ENCODE peak calls at places on chromosomes 7 and 10, in seven cellular contexts. G is fibroblast of villous mesenchyme, W is bronchial epithelial cell, H is esophagus squamous epithelium, K is PC-9, A is BJ, R is colonic mucosa. I is an unnamed sample.

GRCh38 chr7:46972205-46972604 is 609.7 kb downstream of the TNS3 start:
- DNase-seq in G (peak), W (peak), H (no peak), K (peak), A (peak), R (no peak), I (peak)

GRCh38 chr7:50674896-50675835 is 107.5 kb downstream of the GRB10 start:
- DNase-seq in G (no peak), W (no peak), H (no peak), K (no peak), A (no peak), R (no peak), I (no peak)

GRCh38 chr10:120598377-120598776 is 141.3 kb downstream of the PLPP4 start:
- DNase-seq in G (no peak), W (no peak), H (no peak), K (no peak), A (no peak), R (no peak), I (no peak)

GRCh38 chr7:116354546-116355422 is 144.4 kb downstream of the TES start:
- DNase-seq in G (peak), W (peak), H (no peak), K (peak), A (peak), R (peak), I (peak)

GRCh38 chr7:1055084-1055450 is 10.7 kb downstream of the GPR146 start:
- DNase-seq in G (peak), W (no peak), H (no peak), K (no peak), A (no peak), R (peak), I (no peak)

GRCh38 chr10:101246639-101247038 is 17.4 kb upstream of the LBX1 start:
- DNase-seq in G (no peak), W (no peak), H (no peak), K (no peak), A (no peak), R (no peak), I (no peak)

GRCh38 chr10:103125323-103126267 is 67.5 kb downstream of the NT5C2 start:
- DNase-seq in G (peak), W (no peak), H (no peak), K (no peak), A (no peak), R (no peak), I (no peak)

GRCh38 chr7:111803015-111803758 is 240.9 kb upstream of the IMMP2L start:
- DNase-seq in G (peak), W (peak), H (no peak), K (no peak), A (no peak), R (no peak), I (peak)

GRCh38 chr10:97850446-97850845 is 803 bp downstream of the GOLGA7B start:
- DNase-seq in G (no peak), W (no peak), H (no peak), K (no peak), A (no peak), R (no peak), I (no peak)

GRCh38 chr10:85026878-85027467 is 698.6 kb downstream of the CCSER2 start:
- DNase-seq in G (no peak), W (no peak), H (no peak), K (no peak), A (no peak), R (no peak), I (no peak)

GRCh38 chr10:87767253-87767652 is 50.8 kb downstream of the ATAD1 start:
- DNase-seq in G (no peak), W (no peak), H (no peak), K (no peak), A (no peak), R (no peak), I (peak)

GRCh38 chr10:132780356-132780755 is 5.6 kb downstream of the NKX6-2 start:
- DNase-seq in G (no peak), W (no peak), H (no peak), K (no peak), A (no peak), R (no peak), I (no peak)

GRCh38 chr10:130022501-130023299 is 58.6 kb upstream of the EBF3 start:
- DNase-seq in G (no peak), W (no peak), H (no peak), K (no peak), A (peak), R (no peak), I (peak)

GRCh38 chr7:73778801-73779389 is 8.8 kb upstream of the CLDN3 start:
- DNase-seq in G (no peak), W (no peak), H (no peak), K (no peak), A (no peak), R (no peak), I (no peak)

GRCh38 chr10:48462482-48463020 is 142.3 kb downstream of the ARHGAP22 start:
- DNase-seq in G (no peak), W (no peak), H (no peak), K (no peak), A (no peak), R (peak), I (no peak)

GRCh38 chr7:80705164-80705781 is 66.8 kb downstream of the CD36 start:
- DNase-seq in G (no peak), W (no peak), H (no peak), K (no peak), A (no peak), R (no peak), I (no peak)

GRCh38 chr10:96410296-96410695 is 51.5 kb upstream of the OPALIN start:
- DNase-seq in G (no peak), W (no peak), H (no peak), K (no peak), A (no peak), R (no peak), I (no peak)

GRCh38 chr10:24900888-24901685 is 51.3 kb downstream of the PRTFDC1 start:
- DNase-seq in G (peak), W (no peak), H (no peak), K (no peak), A (no peak), R (no peak), I (no peak)

GRCh38 chr10:88114368-88114767 is 250.9 kb downstream of the PTEN start:
- DNase-seq in G (peak), W (peak), H (no peak), K (no peak), A (no peak), R (no peak), I (no peak)

GRCh38 chr10:62095341-62096071 is 173.1 kb downstream of the RTKN2 start:
- DNase-seq in G (peak), W (peak), H (no peak), K (peak), A (no peak), R (peak), I (peak)

GRCh38 chr10:125082881-125083575 is 77.3 kb downstream of the CTBP2 start:
- DNase-seq in G (peak), W (no peak), H (no peak), K (no peak), A (no peak), R (no peak), I (no peak)

GRCh38 chr10:129280103-129280502 is 186.9 kb upstream of the MGMT start:
- DNase-seq in G (no peak), W (no peak), H (no peak), K (no peak), A (no peak), R (no peak), I (no peak)

GRCh38 chr10:28331821-28332220 is 29.0 kb upstream of the MPP7 start:
- DNase-seq in G (peak), W (peak), H (no peak), K (no peak), A (peak), R (no peak), I (peak)

GRCh38 chr7:18889436-18889835 is 228.0 kb downstream of the TWIST1 start:
- DNase-seq in G (no peak), W (no peak), H (no peak), K (no peak), A (no peak), R (no peak), I (no peak)

GRCh38 chr10:81817611-81818160 is 57.3 kb upstream of the NRG3 start:
- DNase-seq in G (no peak), W (no peak), H (no peak), K (no peak), A (no peak), R (no peak), I (no peak)

GRCh38 chr10:26046073-26046684 is 112.2 kb downstream of the MYO3A start:
- DNase-seq in G (no peak), W (no peak), H (no peak), K (no peak), A (no peak), R (no peak), I (no peak)

GRCh38 chr7:26198133-26198780 is 2.3 kb downstream of the HNRNPA2B1 start:
- DNase-seq in G (peak), W (peak), H (no peak), K (no peak), A (no peak), R (peak), I (peak)

GRCh38 chr7:92325850-92326249 is 80.1 kb downstream of the ANKIB1 start:
- DNase-seq in G (peak), W (no peak), H (no peak), K (no peak), A (no peak), R (no peak), I (no peak)

GRCh38 chr10:12640026-12640425 is 290.7 kb downstream of the CAMK1D start:
- DNase-seq in G (no peak), W (no peak), H (no peak), K (no peak), A (no peak), R (no peak), I (no peak)

GRCh38 chr7:74051629-74052410 is 23.8 kb downstream of the ELN start:
- DNase-seq in G (no peak), W (peak), H (no peak), K (peak), A (no peak), R (peak), I (no peak)

GRCh38 chr10:48416584-48417232 is 110.2 kb downstream of the MAPK8 start:
- DNase-seq in G (no peak), W (no peak), H (no peak), K (no peak), A (no peak), R (no peak), I (peak)

GRCh38 chr10:35214607-35215020 is 88.0 kb downstream of the CREM start:
- DNase-seq in G (no peak), W (no peak), H (no peak), K (no peak), A (no peak), R (no peak), I (no peak)

GRCh38 chr7:140393756-140394306 is 4.5 kb downstream of the SLC37A3 start:
- DNase-seq in G (no peak), W (no peak), H (no peak), K (no peak), A (no peak), R (no peak), I (no peak)

GRCh38 chr10:27558612-27559020 is 54.5 kb downstream of the RAB18 start:
- DNase-seq in G (peak), W (peak), H (no peak), K (peak), A (peak), R (peak), I (peak)

GRCh38 chr10:112390125-112390703 is 16.3 kb downstream of the ACSL5 start:
- DNase-seq in G (no peak), W (no peak), H (no peak), K (no peak), A (no peak), R (no peak), I (no peak)

GRCh38 chr7:1494447-1494846 is 9.7 kb downstream of the INTS1 start:
- DNase-seq in G (no peak), W (no peak), H (no peak), K (no peak), A (no peak), R (no peak), I (no peak)

GRCh38 chr7:151400626-151401315 is 9.1 kb downstream of the WDR86 start:
- DNase-seq in G (no peak), W (no peak), H (no peak), K (no peak), A (no peak), R (no peak), I (no peak)

GRCh38 chr10:4623757-4624420 is 202.1 kb upstream of the AKR1E2 start:
- DNase-seq in G (peak), W (peak), H (no peak), K (no peak), A (peak), R (no peak), I (peak)

GRCh38 chr7:147775564-147775963 is 815.0 kb upstream of the C7orf33 start:
- DNase-seq in G (no peak), W (no peak), H (no peak), K (no peak), A (no peak), R (no peak), I (peak)

GRCh38 chr7:114799522-114800133 is 122.3 kb upstream of the MDFIC start:
- DNase-seq in G (no peak), W (no peak), H (no peak), K (no peak), A (no peak), R (no peak), I (no peak)
- H3K4me3 ChIP-seq in G (no peak), W (no peak), H (no peak), K (no peak), A (no peak), R (no peak), I (no peak)

GRCh38 chr7:95473276-95473985 is 12.3 kb upstream of the ASB4 start:
- DNase-seq in G (no peak), W (no peak), H (no peak), K (no peak), A (no peak), R (no peak), I (no peak)

GRCh38 chr7:95476072-95476845 is 9.5 kb upstream of the ASB4 start:
- DNase-seq in G (no peak), W (no peak), H (no peak), K (no peak), A (no peak), R (no peak), I (no peak)

GRCh38 chr7:95478139-95479037 is 7.4 kb upstream of the ASB4 start:
- DNase-seq in G (peak), W (peak), H (no peak), K (no peak), A (no peak), R (peak), I (peak)

GRCh38 chr7:95479992-95480624 is 5.6 kb upstream of the ASB4 start:
- DNase-seq in G (no peak), W (no peak), H (no peak), K (no peak), A (no peak), R (no peak), I (no peak)

DNA sequence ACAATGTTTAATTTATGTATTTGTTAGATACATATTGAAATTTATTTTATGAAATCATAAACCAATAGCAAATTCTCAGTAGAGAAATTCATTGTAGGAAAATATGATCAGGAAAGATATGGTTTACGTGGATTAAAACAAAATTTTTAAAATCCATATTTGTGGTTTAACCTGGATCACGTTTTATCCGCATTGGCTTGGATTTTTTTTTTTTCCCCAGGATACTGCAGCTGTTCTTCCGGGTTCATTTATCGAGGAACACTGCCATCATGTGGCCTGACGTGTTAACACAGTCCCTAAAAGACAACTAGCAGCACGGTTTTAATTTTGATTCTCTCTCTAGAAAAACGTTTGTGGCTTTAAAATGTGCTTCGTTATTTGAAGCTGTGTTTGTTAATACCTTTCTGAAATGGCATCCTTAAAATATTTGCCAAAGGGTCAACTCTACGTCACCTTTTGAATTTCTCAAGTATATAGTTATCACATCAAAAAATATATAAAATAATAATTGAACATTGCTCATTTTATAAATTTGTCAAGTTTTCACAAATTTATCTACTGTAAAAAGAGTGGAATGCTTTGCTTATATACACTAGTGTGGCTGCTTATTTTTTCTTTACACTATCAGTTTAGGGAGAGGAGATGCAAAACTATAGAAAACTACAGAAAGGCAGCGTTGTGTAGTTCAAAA is 8.7 kb upstream of the ASB4 start:
- DNase-seq in G (peak), W (peak), H (no peak), K (peak), A (no peak), R (peak), I (peak)
- TF ChIP-seq CTCF in G (peak), W (peak), H (peak), K (peak), A (peak), R (peak), I (peak)

GRCh38 chr7:138892808-138893207 is 88.4 kb downstream of the KIAA1549 start:
- DNase-seq in G (no peak), W (peak), H (no peak), K (no peak), A (no peak), R (no peak), I (no peak)

GRCh38 chr7:138892016-138892630 is 89.1 kb downstream of the KIAA1549 start:
- DNase-seq in G (peak), W (peak), H (no peak), K (peak), A (no peak), R (no peak), I (no peak)

GRCh38 chr7:138891446-138891810 is 89.8 kb downstream of the KIAA1549 start:
- DNase-seq in G (peak), W (no peak), H (no peak), K (no peak), A (peak), R (no peak), I (peak)

GRCh38 chr7:138890782-138891445 is 90.3 kb downstream of the KIAA1549 start:
- DNase-seq in G (peak), W (no peak), H (no peak), K (peak), A (peak), R (no peak), I (peak)

GRCh38 chr7:138893258-138893657 is 87.9 kb downstream of the KIAA1549 start:
- DNase-seq in G (no peak), W (no peak), H (no peak), K (no peak), A (no peak), R (no peak), I (no peak)
- H3K4me3 ChIP-seq in G (no peak), W (no peak), H (no peak), K (no peak), A (no peak), R (no peak), I (no peak)

GRCh38 chr10:6053816-6054581 is 8.2 kb downstream of the IL2RA start:
- DNase-seq in G (no peak), W (no peak), H (no peak), K (no peak), A (no peak), R (peak), I (no peak)

GRCh38 chr10:6053303-6053702 is 8.9 kb downstream of the IL2RA start:
- DNase-seq in G (no peak), W (no peak), H (no peak), K (no peak), A (no peak), R (no peak), I (no peak)

GRCh38 chr10:6050801-6051445 is 11.2 kb downstream of the IL2RA start:
- DNase-seq in G (peak), W (peak), H (peak), K (no peak), A (no peak), R (peak), I (peak)

GRCh38 chr10:6054884-6055283 is 7.3 kb downstream of the IL2RA start:
- DNase-seq in G (no peak), W (no peak), H (no peak), K (no peak), A (no peak), R (peak), I (no peak)

GRCh38 chr10:6052247-6053221 is 9.6 kb downstream of the IL2RA start:
- DNase-seq in G (no peak), W (peak), H (no peak), K (peak), A (no peak), R (peak), I (no peak)
- TF ChIP-seq CTCF in G (no peak), W (no peak), H (no peak), K (no peak), A (no peak), R (no peak), I (no peak)

GRCh38 chr7:44104880-44105771 is 981 bp downstream of the AEBP1 start:
- DNase-seq in G (peak), W (peak), H (no peak), K (peak), A (peak), R (no peak), I (peak)

GRCh38 chr7:44103566-44103940 is 592 bp upstream of the AEBP1 start:
- DNase-seq in G (no peak), W (no peak), H (no peak), K (no peak), A (no peak), R (no peak), I (no peak)

GRCh38 chr7:44105832-44106231 is 1.7 kb downstream of the AEBP1 start:
- DNase-seq in G (no peak), W (no peak), H (no peak), K (no peak), A (no peak), R (no peak), I (no peak)

GRCh38 chr7:44102846-44103565 is 1.1 kb upstream of the AEBP1 start:
- DNase-seq in G (no peak), W (no peak), H (no peak), K (no peak), A (no peak), R (no peak), I (no peak)

GRCh38 chr7:44103941-44104879 is at the start of gene AEBP1:
- DNase-seq in G (peak), W (no peak), H (no peak), K (no peak), A (no peak), R (no peak), I (peak)
- H3K4me3 ChIP-seq in G (peak), W (peak), H (peak), K (no peak), A (peak), R (peak), I (peak)

GRCh38 chr10:113523071-113523470 is 29.8 kb upstream of the HABP2 start:
- DNase-seq in G (no peak), W (no peak), H (no peak), K (no peak), A (no peak), R (no peak), I (peak)

GRCh38 chr10:113519616-113520015 is 33.2 kb upstream of the HABP2 start:
- DNase-seq in G (no peak), W (no peak), H (no peak), K (no peak), A (no peak), R (no peak), I (no peak)

GRCh38 chr10:113522460-113522859 is 30.4 kb upstream of the HABP2 start:
- DNase-seq in G (no peak), W (no peak), H (no peak), K (no peak), A (no peak), R (no peak), I (no peak)

GRCh38 chr10:113520606-113521481 is 32.0 kb upstream of the HABP2 start:
- DNase-seq in G (peak), W (peak), H (no peak), K (no peak), A (no peak), R (peak), I (peak)

DNA sequence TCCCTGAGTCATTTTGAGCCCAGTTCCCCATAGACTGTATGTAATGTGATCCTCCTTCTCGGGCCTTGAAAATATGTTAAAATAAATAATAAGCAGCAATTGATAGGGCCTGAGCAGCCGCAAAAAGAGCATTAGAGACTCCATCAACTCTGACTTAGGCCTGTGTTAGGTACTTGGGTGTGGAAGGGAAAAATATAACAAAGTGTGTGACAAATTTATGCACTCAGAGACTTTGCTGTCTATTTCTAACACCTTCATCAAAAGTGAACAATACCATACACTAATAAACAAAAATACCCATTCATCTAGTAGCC is 31.4 kb upstream of the HABP2 start:
- DNase-seq in G (no peak), W (no peak), H (no peak), K (no peak), A (no peak), R (no peak), I (no peak)
- TF ChIP-seq CTCF in G (no peak), W (no peak), H (no peak), K (peak), A (no peak), R (no peak), I (no peak)